ENCODE peak calls at places on chromosomes 13 and 19, in five cellular contexts. One of them, this sample, is unnamed.

GRCh38 chr19:48461982-48462655 is 6.7 kb downstream of the KCNJ14 start:
- DNase-seq in iris pigment epithelial cell: no peak
- DNase-seq in smooth muscle cell of the brain vasculature: no peak
- DNase-seq in EH: no peak
- DNase-seq in AG09319: no peak
- DNase-seq in this sample: peak

GRCh38 chr13:77429320-77430142 is 102.6 kb upstream of the MYCBP2 start:
- DNase-seq in AG09319: no peak
- DNase-seq in smooth muscle cell of the brain vasculature: no peak
- DNase-seq in iris pigment epithelial cell: no peak
- DNase-seq in EH: peak
- DNase-seq in this sample: no peak

GRCh38 chr13:79861731-79862130 is 380.8 kb downstream of the NDFIP2 start:
- DNase-seq in AG09319: no peak
- DNase-seq in smooth muscle cell of the brain vasculature: no peak
- DNase-seq in EH: no peak
- DNase-seq in iris pigment epithelial cell: no peak
- DNase-seq in this sample: no peak

GRCh38 chr13:80030491-80030890 is 310.4 kb downstream of the SPRY2 start:
- DNase-seq in AG09319: no peak
- DNase-seq in smooth muscle cell of the brain vasculature: no peak
- DNase-seq in iris pigment epithelial cell: no peak
- DNase-seq in EH: peak
- DNase-seq in this sample: no peak

GRCh38 chr19:55460670-55461258 is 678 bp downstream of the ISOC2 start:
- DNase-seq in iris pigment epithelial cell: peak
- DNase-seq in smooth muscle cell of the brain vasculature: no peak
- DNase-seq in AG09319: peak
- DNase-seq in EH: peak
- DNase-seq in this sample: peak

GRCh38 chr19:16587031-16588023 is 15.1 kb upstream of the SLC35E1 start:
- DNase-seq in iris pigment epithelial cell: peak
- DNase-seq in smooth muscle cell of the brain vasculature: no peak
- DNase-seq in AG09319: no peak
- DNase-seq in EH: peak
- DNase-seq in this sample: peak

GRCh38 chr13:100870898-100871297 is 196.3 kb upstream of the TMTC4 start:
- DNase-seq in iris pigment epithelial cell: no peak
- DNase-seq in AG09319: no peak
- DNase-seq in smooth muscle cell of the brain vasculature: no peak
- DNase-seq in EH: no peak
- DNase-seq in this sample: peak

GRCh38 chr19:54608792-54609191 is 15.4 kb downstream of the LILRA1 start:
- DNase-seq in EH: no peak
- DNase-seq in iris pigment epithelial cell: no peak
- DNase-seq in smooth muscle cell of the brain vasculature: no peak
- DNase-seq in AG09319: no peak
- DNase-seq in this sample: no peak

GRCh38 chr19:38361633-38362075 is 12.7 kb upstream of the PSMD8 start:
- DNase-seq in smooth muscle cell of the brain vasculature: peak
- DNase-seq in EH: peak
- DNase-seq in AG09319: no peak
- DNase-seq in iris pigment epithelial cell: peak
- DNase-seq in this sample: peak

GRCh38 chr13:49097374-49097773 is 121.7 kb downstream of the FNDC3A start:
- DNase-seq in smooth muscle cell of the brain vasculature: peak
- DNase-seq in AG09319: peak
- DNase-seq in EH: peak
- DNase-seq in iris pigment epithelial cell: peak
- DNase-seq in this sample: no peak

GRCh38 chr13:98576215-98576945 is 527 bp downstream of the STK24 start:
- DNase-seq in EH: peak
- DNase-seq in AG09319: no peak
- DNase-seq in iris pigment epithelial cell: no peak
- DNase-seq in smooth muscle cell of the brain vasculature: no peak
- DNase-seq in this sample: peak

GRCh38 chr19:3001235-3001800 is 24.0 kb downstream of the TLE6 start:
- DNase-seq in smooth muscle cell of the brain vasculature: no peak
- DNase-seq in EH: no peak
- DNase-seq in AG09319: no peak
- DNase-seq in iris pigment epithelial cell: no peak
- DNase-seq in this sample: no peak